ENCODE peak calls at places on chromosomes 1 and 21, in seven cellular contexts. One of them, this sample, is unnamed.

GRCh38 chr1:94720091-94720793 is 99.9 kb upstream of the SLC44A3 start:
- DNase-seq in hepatocyte: no peak
- DNase-seq in aorta: peak; percentile 63
- DNase-seq in tibial nerve: no peak
- DNase-seq in fibroblast of lung: no peak
- DNase-seq in naive thymus-derived CD4-positive, alpha-beta T cell: no peak
- DNase-seq in mesenchymal stem cell: no peak
- DNase-seq in this sample: no peak

GRCh38 chr1:233668146-233668724 is 54.3 kb downstream of the KCNK1 start:
- DNase-seq in hepatocyte: no peak
- DNase-seq in aorta: no peak
- DNase-seq in tibial nerve: no peak
- DNase-seq in fibroblast of lung: peak; percentile 2
- DNase-seq in naive thymus-derived CD4-positive, alpha-beta T cell: no peak
- DNase-seq in mesenchymal stem cell: no peak
- DNase-seq in this sample: no peak

GRCh38 chr1:177913762-177914540 is 55.9 kb downstream of the SEC16B start:
- DNase-seq in hepatocyte: peak; percentile 56
- DNase-seq in aorta: no peak
- DNase-seq in tibial nerve: peak; percentile 15
- DNase-seq in fibroblast of lung: peak; percentile 40
- DNase-seq in naive thymus-derived CD4-positive, alpha-beta T cell: no peak
- DNase-seq in mesenchymal stem cell: peak; percentile 31
- DNase-seq in this sample: no peak

GRCh38 chr1:26112407-26112775 is 767 bp downstream of the PDIK1L start:
- DNase-seq in hepatocyte: no peak
- DNase-seq in aorta: no peak
- DNase-seq in tibial nerve: no peak
- DNase-seq in fibroblast of lung: no peak
- DNase-seq in naive thymus-derived CD4-positive, alpha-beta T cell: no peak
- DNase-seq in mesenchymal stem cell: no peak
- DNase-seq in this sample: no peak

GRCh38 chr21:40049031-40049958 is 182.1 kb downstream of the PCP4 start:
- DNase-seq in hepatocyte: peak; percentile 21
- DNase-seq in aorta: peak; percentile 60
- DNase-seq in tibial nerve: peak; percentile 17
- DNase-seq in fibroblast of lung: peak; percentile 84
- DNase-seq in naive thymus-derived CD4-positive, alpha-beta T cell: no peak
- DNase-seq in mesenchymal stem cell: no peak
- DNase-seq in this sample: no peak

GRCh38 chr1:83882906-83883305 is 116.0 kb downstream of the TTLL7 start:
- DNase-seq in hepatocyte: peak; percentile 30
- DNase-seq in aorta: no peak
- DNase-seq in tibial nerve: no peak
- DNase-seq in fibroblast of lung: peak; percentile 56
- DNase-seq in naive thymus-derived CD4-positive, alpha-beta T cell: no peak
- DNase-seq in mesenchymal stem cell: peak; percentile 92
- DNase-seq in this sample: no peak

GRCh38 chr1:193311226-193311948 is 125.0 kb upstream of the B3GALT2 start:
- DNase-seq in hepatocyte: no peak
- DNase-seq in aorta: no peak
- DNase-seq in tibial nerve: no peak
- DNase-seq in fibroblast of lung: no peak
- DNase-seq in naive thymus-derived CD4-positive, alpha-beta T cell: no peak
- DNase-seq in mesenchymal stem cell: no peak
- DNase-seq in this sample: no peak

GRCh38 chr1:197302775-197303174 is 34.7 kb downstream of the CRB1 start:
- DNase-seq in hepatocyte: no peak
- DNase-seq in aorta: no peak
- DNase-seq in tibial nerve: no peak
- DNase-seq in fibroblast of lung: peak; percentile 88
- DNase-seq in naive thymus-derived CD4-positive, alpha-beta T cell: no peak
- DNase-seq in mesenchymal stem cell: peak; percentile 6
- DNase-seq in this sample: no peak

GRCh38 chr21:25872271-25872670 is 137.5 kb downstream of the GABPA start:
- DNase-seq in hepatocyte: no peak
- DNase-seq in aorta: no peak
- DNase-seq in tibial nerve: no peak
- DNase-seq in fibroblast of lung: no peak
- DNase-seq in naive thymus-derived CD4-positive, alpha-beta T cell: no peak
- DNase-seq in mesenchymal stem cell: no peak
- DNase-seq in this sample: no peak

GRCh38 chr1:115838426-115838804 is 2.5 kb downstream of the NHLH2 start:
- DNase-seq in hepatocyte: no peak
- DNase-seq in aorta: no peak
- DNase-seq in tibial nerve: no peak
- DNase-seq in fibroblast of lung: no peak
- DNase-seq in naive thymus-derived CD4-positive, alpha-beta T cell: no peak
- DNase-seq in mesenchymal stem cell: no peak
- DNase-seq in this sample: no peak

GRCh38 chr1:155267373-155267772 is 5.2 kb upstream of the SCAMP3 start:
- DNase-seq in hepatocyte: no peak
- DNase-seq in aorta: no peak
- DNase-seq in tibial nerve: no peak
- DNase-seq in fibroblast of lung: no peak
- DNase-seq in naive thymus-derived CD4-positive, alpha-beta T cell: no peak
- DNase-seq in mesenchymal stem cell: no peak
- DNase-seq in this sample: no peak

GRCh38 chr1:65525297-65526048 is 105.0 kb downstream of the LEPR start:
- DNase-seq in hepatocyte: peak; percentile 20
- DNase-seq in aorta: peak; percentile 52
- DNase-seq in tibial nerve: no peak
- DNase-seq in fibroblast of lung: no peak
- DNase-seq in naive thymus-derived CD4-positive, alpha-beta T cell: no peak
- DNase-seq in mesenchymal stem cell: peak; percentile 43
- DNase-seq in this sample: no peak

GRCh38 chr1:168454211-168454815 is 89.5 kb downstream of the XCL2 start:
- DNase-seq in hepatocyte: no peak
- DNase-seq in aorta: no peak
- DNase-seq in tibial nerve: no peak
- DNase-seq in fibroblast of lung: peak; percentile 86
- DNase-seq in naive thymus-derived CD4-positive, alpha-beta T cell: no peak
- DNase-seq in mesenchymal stem cell: peak; percentile 46
- DNase-seq in this sample: no peak

GRCh38 chr1:19367584-19368041 is 55.5 kb downstream of the SLC66A1 start:
- DNase-seq in hepatocyte: no peak
- DNase-seq in aorta: no peak
- DNase-seq in tibial nerve: no peak
- DNase-seq in fibroblast of lung: peak; percentile 24
- DNase-seq in naive thymus-derived CD4-positive, alpha-beta T cell: no peak
- DNase-seq in mesenchymal stem cell: no peak
- DNase-seq in this sample: no peak

GRCh38 chr1:214506972-214507431 is 44.4 kb downstream of the PTPN14 start:
- DNase-seq in hepatocyte: peak; percentile 77
- DNase-seq in aorta: no peak
- DNase-seq in tibial nerve: no peak
- DNase-seq in fibroblast of lung: peak; percentile 57
- DNase-seq in naive thymus-derived CD4-positive, alpha-beta T cell: no peak
- DNase-seq in mesenchymal stem cell: no peak
- DNase-seq in this sample: no peak

GRCh38 chr1:200737647-200738296 is 921 bp upstream of the CAMSAP2 start:
- DNase-seq in hepatocyte: no peak
- DNase-seq in aorta: no peak
- DNase-seq in tibial nerve: no peak
- DNase-seq in fibroblast of lung: no peak
- DNase-seq in naive thymus-derived CD4-positive, alpha-beta T cell: no peak
- DNase-seq in mesenchymal stem cell: no peak
- DNase-seq in this sample: no peak

GRCh38 chr1:11397151-11397902 is 81.6 kb upstream of the DISP3 start:
- DNase-seq in hepatocyte: no peak
- DNase-seq in aorta: no peak
- DNase-seq in tibial nerve: no peak
- DNase-seq in fibroblast of lung: no peak
- DNase-seq in naive thymus-derived CD4-positive, alpha-beta T cell: no peak
- DNase-seq in mesenchymal stem cell: no peak
- DNase-seq in this sample: no peak

GRCh38 chr1:59332983-59333382 is 36.1 kb downstream of the FGGY start:
- DNase-seq in hepatocyte: no peak
- DNase-seq in aorta: no peak
- DNase-seq in tibial nerve: no peak
- DNase-seq in fibroblast of lung: peak; percentile 84
- DNase-seq in naive thymus-derived CD4-positive, alpha-beta T cell: no peak
- DNase-seq in mesenchymal stem cell: peak; percentile 42
- DNase-seq in this sample: no peak

DNA sequence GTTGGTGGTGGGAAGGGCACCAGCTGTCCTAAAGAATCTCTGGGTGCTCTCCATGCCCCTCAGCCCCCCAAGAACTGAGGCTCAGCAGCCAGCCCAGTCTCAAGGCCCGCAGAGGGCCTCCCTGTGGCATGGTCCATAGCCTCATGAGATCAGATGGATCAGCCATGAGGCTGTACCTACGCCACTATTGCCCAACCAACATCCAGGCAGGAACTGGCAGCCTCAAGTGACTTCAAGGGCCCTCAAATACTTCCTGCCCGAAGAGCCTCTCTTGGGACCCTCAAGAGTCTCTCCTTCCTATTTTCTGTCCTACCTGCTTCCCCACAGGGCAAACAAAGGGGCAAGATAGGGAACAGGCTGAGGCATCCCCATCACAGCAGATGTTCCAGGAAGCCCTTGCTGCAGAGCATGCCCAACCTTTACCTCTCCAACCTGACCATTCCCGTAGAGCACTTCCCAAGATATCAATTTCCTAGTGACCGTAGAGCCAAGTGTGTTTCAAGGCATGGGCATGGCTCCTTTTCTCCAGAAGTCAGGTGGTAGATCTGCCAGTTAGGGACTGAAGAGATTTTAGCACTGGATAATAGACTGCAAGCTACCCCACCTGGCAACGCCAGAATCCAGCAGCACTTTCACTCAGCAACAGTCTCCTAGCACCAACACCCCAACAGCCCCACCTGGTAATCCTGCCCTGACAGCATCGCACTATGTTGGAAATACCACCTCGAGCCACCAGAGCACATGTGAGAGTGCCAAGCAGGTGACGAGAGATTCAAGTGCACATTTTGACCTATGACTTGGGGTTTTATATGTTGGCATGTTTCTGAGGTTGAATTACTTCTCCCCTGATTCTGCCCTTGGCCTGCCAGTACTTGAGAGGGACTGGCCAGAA is 13.7 kb upstream of the MFSD2A start:
- DNase-seq in hepatocyte: no peak
- DNase-seq in aorta: no peak
- DNase-seq in tibial nerve: no peak
- DNase-seq in fibroblast of lung: no peak
- DNase-seq in naive thymus-derived CD4-positive, alpha-beta T cell: no peak
- DNase-seq in mesenchymal stem cell: no peak
- DNase-seq in this sample: no peak
- H3K4me3 ChIP-seq in hepatocyte: no peak overlapping the region
- H3K4me3 ChIP-seq in aorta: no peak overlapping the region
- H3K4me3 ChIP-seq in tibial nerve: no peak overlapping the region
- H3K4me3 ChIP-seq in fibroblast of lung: no peak overlapping the region
- H3K4me3 ChIP-seq in naive thymus-derived CD4-positive, alpha-beta T cell: no peak overlapping the region
- H3K4me3 ChIP-seq in mesenchymal stem cell: no peak overlapping the region
- H3K4me3 ChIP-seq in this sample: no peak overlapping the region

GRCh38 chr1:91876040-91876470 is 9.9 kb downstream of the TGFBR3 start:
- DNase-seq in hepatocyte: no peak
- DNase-seq in aorta: no peak
- DNase-seq in tibial nerve: no peak
- DNase-seq in fibroblast of lung: no peak
- DNase-seq in naive thymus-derived CD4-positive, alpha-beta T cell: no peak
- DNase-seq in mesenchymal stem cell: no peak
- DNase-seq in this sample: no peak

GRCh38 chr1:91876751-91877573 is 9.0 kb downstream of the TGFBR3 start:
- DNase-seq in hepatocyte: no peak
- DNase-seq in aorta: no peak
- DNase-seq in tibial nerve: no peak
- DNase-seq in fibroblast of lung: no peak
- DNase-seq in naive thymus-derived CD4-positive, alpha-beta T cell: no peak
- DNase-seq in mesenchymal stem cell: no peak
- DNase-seq in this sample: no peak

GRCh38 chr1:91874167-91874566 is 11.8 kb downstream of the TGFBR3 start:
- DNase-seq in hepatocyte: no peak
- DNase-seq in aorta: no peak
- DNase-seq in tibial nerve: no peak
- DNase-seq in fibroblast of lung: no peak
- DNase-seq in naive thymus-derived CD4-positive, alpha-beta T cell: no peak
- DNase-seq in mesenchymal stem cell: no peak
- DNase-seq in this sample: no peak

GRCh38 chr1:91879739-91880138 is 6.2 kb downstream of the TGFBR3 start:
- DNase-seq in hepatocyte: no peak
- DNase-seq in aorta: no peak
- DNase-seq in tibial nerve: no peak
- DNase-seq in fibroblast of lung: no peak
- DNase-seq in naive thymus-derived CD4-positive, alpha-beta T cell: no peak
- DNase-seq in mesenchymal stem cell: no peak
- DNase-seq in this sample: no peak

GRCh38 chr1:91877574-91878208 is 8.3 kb downstream of the TGFBR3 start:
- DNase-seq in hepatocyte: no peak
- DNase-seq in aorta: no peak
- DNase-seq in tibial nerve: no peak
- DNase-seq in fibroblast of lung: no peak
- DNase-seq in naive thymus-derived CD4-positive, alpha-beta T cell: no peak
- DNase-seq in mesenchymal stem cell: no peak
- DNase-seq in this sample: no peak
- H3K4me1 ChIP-seq in hepatocyte: peaks cover under 1% of the 10 kb centered on the region
- H3K4me1 ChIP-seq in aorta: peaks cover 5% of the 10 kb centered on the region
- H3K4me1 ChIP-seq in tibial nerve: peaks cover 31% of the 10 kb centered on the region
- H3K4me1 ChIP-seq in fibroblast of lung: peaks cover under 1% of the 10 kb centered on the region
- H3K4me1 ChIP-seq in naive thymus-derived CD4-positive, alpha-beta T cell: peaks cover 13% of the 10 kb centered on the region
- H3K4me1 ChIP-seq in mesenchymal stem cell: peaks cover 4% of the 10 kb centered on the region
- H3K4me1 ChIP-seq in this sample: peaks cover 10% of the 10 kb centered on the region

GRCh38 chr1:12594490-12594889 is 23.5 kb downstream of the DHRS3 start:
- DNase-seq in hepatocyte: no peak
- DNase-seq in aorta: no peak
- DNase-seq in tibial nerve: no peak
- DNase-seq in fibroblast of lung: no peak
- DNase-seq in naive thymus-derived CD4-positive, alpha-beta T cell: no peak
- DNase-seq in mesenchymal stem cell: no peak
- DNase-seq in this sample: no peak
- H3K4me3 ChIP-seq in hepatocyte: no peak overlapping the region
- H3K4me3 ChIP-seq in aorta: no peak overlapping the region
- H3K4me3 ChIP-seq in tibial nerve: no peak overlapping the region
- H3K4me3 ChIP-seq in fibroblast of lung: no peak overlapping the region
- H3K4me3 ChIP-seq in naive thymus-derived CD4-positive, alpha-beta T cell: peak overlapping the region; percentile 41
- H3K4me3 ChIP-seq in mesenchymal stem cell: no peak overlapping the region
- H3K4me3 ChIP-seq in this sample: peak overlapping the region; percentile 28

DNA sequence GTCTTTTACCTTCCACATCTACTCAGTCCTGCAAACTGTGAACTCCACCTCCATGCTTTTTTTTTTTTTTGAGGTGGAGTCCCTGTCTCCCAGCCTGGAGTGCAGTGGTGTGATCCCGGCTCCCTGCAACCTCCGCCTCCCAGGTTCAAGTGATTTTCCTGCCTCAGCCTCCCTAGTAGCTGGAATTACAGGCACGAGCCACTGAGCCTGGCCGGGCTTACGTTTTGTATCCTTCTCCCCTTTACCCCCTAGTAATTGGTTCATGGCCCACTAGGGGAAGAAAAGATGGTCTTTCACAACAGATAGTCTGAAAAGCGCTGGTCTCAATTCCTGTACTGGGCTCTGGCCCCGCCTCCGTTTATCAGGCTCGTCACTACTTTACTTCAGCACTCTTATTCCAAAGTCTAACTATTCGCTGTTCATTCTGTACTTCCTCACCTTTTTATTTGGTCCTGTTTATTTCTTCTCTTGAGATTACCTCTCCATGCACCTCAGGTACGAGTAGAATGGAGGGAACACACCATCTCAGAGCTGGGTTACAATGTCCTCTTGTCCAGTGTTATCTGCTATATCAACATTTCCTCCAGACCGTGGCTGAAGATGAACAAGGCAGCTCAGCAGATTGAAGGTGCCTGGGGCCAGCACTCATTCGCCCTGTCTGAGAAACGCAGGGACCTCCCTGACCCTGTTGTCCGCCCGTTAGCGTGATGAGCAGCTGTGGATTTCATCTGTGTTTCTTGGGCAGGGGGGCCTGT is 16.2 kb downstream of the CNST start:
- DNase-seq in hepatocyte: peak; percentile 35
- DNase-seq in aorta: no peak
- DNase-seq in tibial nerve: no peak
- DNase-seq in fibroblast of lung: no peak
- DNase-seq in naive thymus-derived CD4-positive, alpha-beta T cell: no peak
- DNase-seq in mesenchymal stem cell: no peak
- DNase-seq in this sample: no peak
- H3K4me1 ChIP-seq in hepatocyte: peaks cover 39% of the 10 kb centered on the region
- H3K4me1 ChIP-seq in aorta: no peaks in the 10 kb centered on the region
- H3K4me1 ChIP-seq in tibial nerve: peaks cover 8% of the 10 kb centered on the region
- H3K4me1 ChIP-seq in fibroblast of lung: peaks cover 17% of the 10 kb centered on the region
- H3K4me1 ChIP-seq in naive thymus-derived CD4-positive, alpha-beta T cell: peaks cover 47% of the 10 kb centered on the region
- H3K4me1 ChIP-seq in mesenchymal stem cell: peaks cover 4% of the 10 kb centered on the region
- H3K4me1 ChIP-seq in this sample: peaks cover 2% of the 10 kb centered on the region